ENCODE peak calls at places on chromosome 3, in eight cellular contexts. One of them, this sample, is unnamed.

GRCh38 chr3:124552224-124552623 is 178.0 kb upstream of the UMPS start:
- DNase-seq in astrocyte: peak; percentile 31
- DNase-seq in amniotic epithelial cell: peak; percentile 58
- DNase-seq in ELR: peak; percentile 30
- DNase-seq in WERI-Rb-1: no peak
- DNase-seq in GM04504: no peak
- DNase-seq in PC-3: peak; percentile 97
- DNase-seq in HS-5: no peak
- DNase-seq in this sample: no peak

GRCh38 chr3:58025824-58026579 is 17.8 kb downstream of the FLNB start:
- DNase-seq in ELR: no peak
- DNase-seq in HS-5: no peak
- DNase-seq in PC-3: peak; percentile 70
- DNase-seq in astrocyte: no peak
- DNase-seq in amniotic epithelial cell: peak; percentile 81
- DNase-seq in WERI-Rb-1: no peak
- DNase-seq in GM04504: no peak
- DNase-seq in this sample: peak; percentile 64

GRCh38 chr3:16090711-16091110 is 83.8 kb upstream of the GALNT15 start:
- DNase-seq in WERI-Rb-1: no peak
- DNase-seq in ELR: no peak
- DNase-seq in GM04504: no peak
- DNase-seq in HS-5: no peak
- DNase-seq in amniotic epithelial cell: no peak
- DNase-seq in astrocyte: no peak
- DNase-seq in PC-3: no peak
- DNase-seq in this sample: no peak

GRCh38 chr3:183515968-183516851 is 39.3 kb downstream of the KLHL6 start:
- DNase-seq in astrocyte: no peak
- DNase-seq in GM04504: no peak
- DNase-seq in PC-3: no peak
- DNase-seq in ELR: no peak
- DNase-seq in HS-5: no peak
- DNase-seq in WERI-Rb-1: no peak
- DNase-seq in amniotic epithelial cell: no peak
- DNase-seq in this sample: no peak

GRCh38 chr3:13659221-13659969 is 110.5 kb downstream of the FBLN2 start:
- DNase-seq in PC-3: no peak
- DNase-seq in GM04504: no peak
- DNase-seq in ELR: no peak
- DNase-seq in astrocyte: no peak
- DNase-seq in HS-5: no peak
- DNase-seq in WERI-Rb-1: no peak
- DNase-seq in amniotic epithelial cell: no peak
- DNase-seq in this sample: no peak

GRCh38 chr3:124041553-124041952 is 49.6 kb upstream of the ROPN1 start:
- DNase-seq in HS-5: no peak
- DNase-seq in PC-3: no peak
- DNase-seq in WERI-Rb-1: no peak
- DNase-seq in ELR: no peak
- DNase-seq in amniotic epithelial cell: no peak
- DNase-seq in astrocyte: no peak
- DNase-seq in GM04504: no peak
- DNase-seq in this sample: no peak

GRCh38 chr3:57079221-57079831 is 18.9 kb downstream of the SPATA12 start:
- DNase-seq in WERI-Rb-1: peak; percentile 62
- DNase-seq in GM04504: no peak
- DNase-seq in HS-5: no peak
- DNase-seq in amniotic epithelial cell: no peak
- DNase-seq in astrocyte: no peak
- DNase-seq in ELR: peak; percentile 44
- DNase-seq in PC-3: peak; percentile 59
- DNase-seq in this sample: no peak

GRCh38 chr3:180633722-180634121 is 31.8 kb downstream of the TTC14 start:
- DNase-seq in GM04504: no peak
- DNase-seq in amniotic epithelial cell: no peak
- DNase-seq in WERI-Rb-1: peak; percentile 22
- DNase-seq in PC-3: no peak
- DNase-seq in ELR: no peak
- DNase-seq in astrocyte: no peak
- DNase-seq in HS-5: no peak
- DNase-seq in this sample: no peak

GRCh38 chr3:30747771-30748281 is 141.4 kb downstream of the TGFBR2 start:
- DNase-seq in amniotic epithelial cell: peak; percentile 88
- DNase-seq in HS-5: no peak
- DNase-seq in GM04504: peak; percentile 20
- DNase-seq in PC-3: peak; percentile 77
- DNase-seq in astrocyte: peak; percentile 89
- DNase-seq in ELR: peak; percentile 74
- DNase-seq in WERI-Rb-1: no peak
- DNase-seq in this sample: peak; percentile 56

GRCh38 chr3:183298708-183299153 is 45.7 kb downstream of the B3GNT5 start:
- DNase-seq in GM04504: peak; percentile 65
- DNase-seq in ELR: peak; percentile 89
- DNase-seq in PC-3: peak; percentile 50
- DNase-seq in WERI-Rb-1: peak; percentile 32
- DNase-seq in astrocyte: peak; percentile 92
- DNase-seq in amniotic epithelial cell: peak; percentile 94
- DNase-seq in HS-5: no peak
- DNase-seq in this sample: peak; percentile 99

GRCh38 chr3:140597792-140598191 is 80.1 kb upstream of the TRIM42 start:
- DNase-seq in astrocyte: no peak
- DNase-seq in GM04504: no peak
- DNase-seq in WERI-Rb-1: no peak
- DNase-seq in ELR: no peak
- DNase-seq in amniotic epithelial cell: no peak
- DNase-seq in PC-3: no peak
- DNase-seq in HS-5: no peak
- DNase-seq in this sample: no peak

GRCh38 chr3:55060921-55061555 is 133.2 kb upstream of the LRTM1 start:
- DNase-seq in GM04504: no peak
- DNase-seq in amniotic epithelial cell: no peak
- DNase-seq in ELR: no peak
- DNase-seq in astrocyte: no peak
- DNase-seq in HS-5: no peak
- DNase-seq in WERI-Rb-1: peak; percentile 61
- DNase-seq in PC-3: no peak
- DNase-seq in this sample: no peak

GRCh38 chr3:80227216-80227615 is 459.4 kb upstream of the ROBO1 start:
- DNase-seq in astrocyte: peak; percentile 18
- DNase-seq in ELR: peak; percentile 55
- DNase-seq in PC-3: peak; percentile 41
- DNase-seq in HS-5: no peak
- DNase-seq in WERI-Rb-1: no peak
- DNase-seq in amniotic epithelial cell: no peak
- DNase-seq in GM04504: no peak
- DNase-seq in this sample: peak; percentile 15

GRCh38 chr3:179263134-179263533 is 12.2 kb upstream of the KCNMB3 start:
- DNase-seq in WERI-Rb-1: no peak
- DNase-seq in ELR: no peak
- DNase-seq in GM04504: no peak
- DNase-seq in amniotic epithelial cell: no peak
- DNase-seq in PC-3: no peak
- DNase-seq in HS-5: no peak
- DNase-seq in astrocyte: no peak
- DNase-seq in this sample: no peak

This sample was measured in LHCN-M2.